ENCODE peak calls at places on chromosomes 5 and 9, in six cellular contexts. A is left ventricle myocardium inferior, V is WERI-Rb-1, W is fibroblast of pulmonary artery, E is aorta, K is A549. F is an unnamed sample.

GRCh38 chr5:95884021-95884333 is 61.5 kb upstream of the GLRX start:
- DNase-seq in E (no peak), K (no peak), A (no peak), V (no peak), W (peak; percentile 60), F (no peak)

GRCh38 chr5:91293131-91293530 is 90.0 kb downstream of the ARRDC3 start:
- DNase-seq in A (no peak), W (no peak), K (no peak), E (no peak), V (no peak), F (no peak)

GRCh38 chr5:134100283-134101011 is 14.0 kb upstream of the TCF7 start:
- DNase-seq in K (no peak), W (peak; percentile 73), V (no peak), E (peak; percentile 67), A (no peak), F (peak; percentile 73)

GRCh38 chr9:126160067-126160853 is 166.4 kb upstream of the MVB12B start:
- DNase-seq in E (no peak), W (no peak), A (no peak), V (no peak), K (no peak), F (no peak)

GRCh38 chr5:53381-54174 is 38.4 kb upstream of the PLEKHG4B start:
- DNase-seq in A (no peak), W (peak; percentile 10), V (peak; percentile 85), K (peak; percentile 45), E (no peak), F (peak; percentile 80)

GRCh38 chr9:90103771-90104170 is 499.0 kb downstream of the GADD45G start:
- DNase-seq in K (no peak), W (no peak), A (no peak), E (no peak), V (no peak), F (no peak)

GRCh38 chr5:58156354-58156753 is 303.5 kb downstream of the PLK2 start:
- DNase-seq in V (peak; percentile 14), K (no peak), A (no peak), E (no peak), W (peak; percentile 51), F (peak; percentile 46)

GRCh38 chr5:159324097-159324760 is 6.1 kb downstream of the IL12B start:
- DNase-seq in E (no peak), W (no peak), V (peak; percentile 28), K (no peak), A (no peak), F (peak; percentile 27)

GRCh38 chr5:124774002-124774318 is 27.5 kb upstream of the ZNF608 start:
- DNase-seq in E (no peak), W (no peak), K (no peak), A (no peak), V (no peak), F (no peak)

GRCh38 chr5:35785601-35786085 is 71.0 kb upstream of the IL7R start:
- DNase-seq in V (no peak), W (no peak), K (no peak), E (no peak), A (no peak), F (no peak)

GRCh38 chr5:1526151-1526631 is 2.4 kb upstream of the LPCAT1 start:
- DNase-seq in W (no peak), A (no peak), E (peak; percentile 39), K (no peak), V (peak; percentile 5), F (no peak)

GRCh38 chr5:168353216-168353957 is 61.9 kb downstream of the WWC1 start:
- DNase-seq in E (no peak), A (no peak), K (no peak), V (no peak), W (peak; percentile 27), F (no peak)

GRCh38 chr9:4365055-4365454 is 65.2 kb upstream of the GLIS3 start:
- DNase-seq in K (no peak), E (no peak), V (no peak), A (no peak), W (no peak), F (no peak)

GRCh38 chr5:121962347-121962670 is 534 bp downstream of the SRFBP1 start:
- DNase-seq in A (no peak), K (peak; percentile 4), W (no peak), V (no peak), E (no peak), F (no peak)

GRCh38 chr5:136016945-136017530 is 11.8 kb upstream of the TGFBI start:
- DNase-seq in V (no peak), K (peak; percentile 73), W (peak; percentile 85), E (peak; percentile 86), A (no peak), F (peak; percentile 81)

GRCh38 chr5:73391441-73391871 is 57.1 kb downstream of the FOXD1 start:
- DNase-seq in V (no peak), A (no peak), E (no peak), K (no peak), W (peak; percentile 40), F (peak; percentile 40)

GRCh38 chr9:124975131-124975530 is 34.2 kb upstream of the GOLGA1 start:
- DNase-seq in K (no peak), A (no peak), W (peak; percentile 26), E (no peak), V (no peak), F (peak; percentile 26)

GRCh38 chr9:135614821-135615665 is 24.3 kb downstream of the GLT6D1 start:
- DNase-seq in V (no peak), W (no peak), E (no peak), A (no peak), K (no peak), F (no peak)

GRCh38 chr5:137192293-137192743 is 306.8 kb downstream of the SPOCK1 start:
- DNase-seq in V (no peak), A (no peak), W (peak; percentile 29), E (no peak), K (peak; percentile 69), F (no peak)

GRCh38 chr5:176643491-176644219 is 3.6 kb upstream of the TSPAN17 start:
- DNase-seq in E (no peak), A (no peak), W (no peak), V (no peak), K (no peak), F (no peak)
- H3K4me3 ChIP-seq in E (no peak overlapping the region), A (no peak overlapping the region), W (no peak overlapping the region), V (peak overlapping the region; percentile 19), K (no peak overlapping the region), F (no peak overlapping the region)

GRCh38 chr5:174533771-174534221 is 190.6 kb upstream of the MSX2 start:
- DNase-seq in W (peak; percentile 70), K (peak; percentile 51), V (no peak), A (no peak), E (no peak), F (peak; percentile 57)
- H3K4me3 ChIP-seq in W (no peak overlapping the region), K (no peak overlapping the region), V (no peak overlapping the region), A (no peak overlapping the region), E (no peak overlapping the region), F (no peak overlapping the region)

GRCh38 chr5:6715271-6715670 is 2.0 kb downstream of the TENT4A start:
- DNase-seq in W (no peak), A (no peak), V (no peak), E (no peak), K (no peak), F (no peak)

GRCh38 chr5:6716634-6717149 is 3.5 kb downstream of the TENT4A start:
- DNase-seq in V (no peak), A (no peak), E (no peak), K (no peak), W (no peak), F (no peak)

GRCh38 chr5:6717247-6717646 is 4.0 kb downstream of the TENT4A start:
- DNase-seq in V (no peak), A (no peak), W (no peak), K (no peak), E (no peak), F (no peak)

GRCh38 chr5:6714221-6715041 is 1.2 kb downstream of the TENT4A start:
- DNase-seq in V (no peak), A (peak; percentile 45), E (no peak), K (peak; percentile 38), W (no peak), F (peak; percentile 50)

GRCh38 chr5:6715758-6716633 is 2.8 kb downstream of the TENT4A start:
- DNase-seq in W (no peak), K (no peak), V (no peak), A (no peak), E (no peak), F (no peak)
- H3K4me3 ChIP-seq in W (peak overlapping the region; percentile 70), K (peak overlapping the region; percentile 78), V (peak overlapping the region; percentile 81), A (peak overlapping the region; percentile 87), E (peak overlapping the region; percentile 27), F (peak overlapping the region; percentile 81)

GRCh38 chr5:78507531-78507930 is 141.0 kb downstream of the LHFPL2 start:
- DNase-seq in A (no peak), W (no peak), K (no peak), V (no peak), E (no peak), F (no peak)

GRCh38 chr5:78511116-78511906 is 137.3 kb downstream of the LHFPL2 start:
- DNase-seq in A (no peak), W (no peak), V (no peak), E (peak; percentile 67), K (no peak), F (no peak)

GRCh38 chr5:78508231-78508765 is 140.3 kb downstream of the LHFPL2 start:
- DNase-seq in A (no peak), W (peak; percentile 65), E (no peak), V (no peak), K (no peak), F (peak; percentile 61)

GRCh38 chr5:78509884-78510769 is 138.4 kb downstream of the LHFPL2 start:
- DNase-seq in V (no peak), E (peak; percentile 88), K (no peak), W (peak; percentile 61), A (peak; percentile 81), F (peak; percentile 44)

DNA sequence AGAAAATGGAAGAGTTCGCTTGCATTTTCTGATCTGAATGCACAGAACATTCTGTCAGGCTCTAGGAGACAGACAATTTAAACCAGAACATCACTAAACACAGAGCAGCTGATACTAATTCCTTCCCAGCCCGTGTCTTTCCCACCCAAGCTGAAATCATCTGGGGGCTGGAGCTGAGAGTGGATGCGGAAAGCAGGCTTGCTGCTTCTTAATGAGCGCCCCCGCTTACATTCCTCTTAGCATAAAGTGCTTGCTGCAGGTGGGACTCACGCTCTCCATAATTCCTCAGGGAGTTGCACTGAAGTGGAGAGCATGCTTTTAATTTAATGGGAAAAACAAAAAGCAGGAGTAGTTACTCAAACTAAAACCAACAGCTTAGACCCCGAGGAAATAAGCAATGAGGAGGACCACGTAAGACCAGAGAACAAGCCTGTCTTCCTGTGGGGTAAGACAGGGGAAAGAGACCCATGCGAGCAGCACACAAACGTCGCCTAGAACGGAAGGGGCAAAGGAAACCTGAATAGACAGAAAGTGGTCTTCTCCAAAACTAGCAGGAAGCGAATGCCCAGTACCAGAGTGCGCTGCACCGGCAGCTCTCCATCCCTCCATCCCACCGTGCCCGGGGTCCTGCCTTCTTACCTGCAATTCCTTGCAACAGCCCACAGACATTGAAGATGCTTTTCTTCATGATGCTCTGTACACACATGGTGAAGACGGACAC is 139.3 kb downstream of the LHFPL2 start:
- DNase-seq in W (no peak), A (no peak), V (no peak), K (no peak), E (no peak), F (no peak)
- H3K4me3 ChIP-seq in W (peak overlapping the region; percentile 66), A (peak overlapping the region; percentile 65), V (no peak overlapping the region), K (no peak overlapping the region), E (no peak overlapping the region), F (peak overlapping the region; percentile 6)

F was measured in cardiac muscle cell.